ENCODE peak calls at places on chromosomes 3 and 15, in ten cellular contexts. X is body of pancreas, T is A549, M is ovary, N is neural progenitor cell, S is upper lobe of right lung, H is BE2C, Z is tibial nerve, B is pancreas, F is left ventricle myocardium inferior. Y is an unnamed sample. For H3K4me1, the result is how much of the 10 kb centered on the place peaks cover.

GRCh38 chr3:21152555-21152954 is 598.5 kb downstream of the ZNF385D start:
- DNase-seq in F (no peak), X (no peak), M (no peak), B (no peak), N (no peak), T (no peak), S (no peak), H (no peak), Z (no peak), Y (no peak)

GRCh38 chr3:38353151-38353550 is 6.6 kb downstream of the XYLB start:
- DNase-seq in Z (no peak), N (no peak), T (no peak), F (no peak), X (no peak), S (no peak), H (no peak), B (no peak), M (no peak), Y (no peak)

GRCh38 chr15:52257734-52258062 is 37.9 kb downstream of the MYO5C start:
- DNase-seq in F (no peak), Z (no peak), S (no peak), B (no peak), H (peak), N (peak), T (no peak), X (no peak), M (no peak), Y (no peak)

GRCh38 chr3:36868614-36869436 is 76.0 kb downstream of the TRANK1 start:
- DNase-seq in N (peak), X (peak), M (peak), S (no peak), B (peak), Z (peak), F (no peak), H (peak), T (peak), Y (no peak)

GRCh38 chr15:65213241-65213640 is 2.0 kb upstream of the CILP start:
- DNase-seq in H (no peak), F (no peak), Z (no peak), M (no peak), X (no peak), T (no peak), S (no peak), B (no peak), N (no peak), Y (no peak)

GRCh38 chr15:67126551-67127333 is 61.3 kb downstream of the SMAD3 start:
- DNase-seq in N (no peak), M (no peak), X (peak), H (no peak), F (no peak), Z (no peak), S (no peak), B (no peak), T (no peak), Y (no peak)

GRCh38 chr3:115825046-115825445 is 201.7 kb downstream of the GAP43 start:
- DNase-seq in F (no peak), S (no peak), X (no peak), N (no peak), T (no peak), B (no peak), M (no peak), H (no peak), Z (no peak), Y (no peak)

GRCh38 chr3:191774485-191774884 is 313.5 kb downstream of the PYDC2 start:
- DNase-seq in M (no peak), N (no peak), B (no peak), X (no peak), T (peak), H (no peak), S (no peak), F (no peak), Z (no peak), Y (no peak)

GRCh38 chr3:122310361-122310760 is 14.7 kb upstream of the CSTA start:
- DNase-seq in T (no peak), Z (no peak), N (no peak), F (no peak), S (no peak), M (no peak), H (no peak), B (no peak), X (peak), Y (no peak)

GRCh38 chr3:149247025-149247710 is 25.5 kb upstream of the CP start:
- DNase-seq in N (no peak), X (no peak), Z (no peak), F (no peak), M (no peak), S (no peak), B (no peak), H (no peak), T (no peak), Y (no peak)

GRCh38 chr3:69095636-69096035 is 10.9 kb downstream of the ARL6IP5 start:
- DNase-seq in X (no peak), N (no peak), M (no peak), T (no peak), S (no peak), Z (no peak), H (no peak), B (no peak), F (no peak), Y (no peak)

GRCh38 chr15:88257311-88257901 is 867 bp upstream of the NTRK3 start:
- DNase-seq in Z (no peak), X (no peak), F (no peak), B (no peak), N (peak), M (no peak), H (peak), T (no peak), S (peak), Y (no peak)

GRCh38 chr3:171542976-171543375 is 82.8 kb upstream of the TNIK start:
- DNase-seq in N (no peak), M (no peak), S (no peak), B (no peak), Z (no peak), F (no peak), X (no peak), H (no peak), T (no peak), Y (no peak)

GRCh38 chr3:144031938-144032337 is 60.3 kb downstream of the DIPK2A start:
- DNase-seq in B (peak), T (no peak), X (peak), H (no peak), Z (no peak), M (peak), S (no peak), F (peak), N (peak), Y (no peak)

GRCh38 chr15:65333863-65334262 is 29.4 kb downstream of the RNU5B-1 start:
- DNase-seq in T (no peak), X (no peak), B (no peak), S (no peak), M (no peak), F (no peak), H (peak), Z (no peak), N (peak), Y (peak)

GRCh38 chr3:157127831-157128767 is 31.8 kb downstream of the CCNL1 start:
- DNase-seq in F (no peak), T (peak), H (peak), S (peak), N (no peak), Z (no peak), B (peak), M (peak), X (peak), Y (no peak)

GRCh38 chr3:121488628-121489027 is 57.2 kb downstream of the POLQ start:
- DNase-seq in H (no peak), X (no peak), T (no peak), B (no peak), F (no peak), M (no peak), Z (no peak), N (peak), S (no peak), Y (no peak)

GRCh38 chr3:181847276-181847675 is 135.6 kb downstream of the SOX2 start:
- DNase-seq in N (no peak), T (no peak), F (no peak), H (no peak), B (no peak), M (no peak), S (no peak), Z (no peak), X (no peak), Y (no peak)

GRCh38 chr15:58015565-58015964 is 49.9 kb downstream of the ALDH1A2 start:
- DNase-seq in N (no peak), T (no peak), M (no peak), S (no peak), B (no peak), F (no peak), H (no peak), Z (no peak), X (no peak), Y (no peak)

GRCh38 chr15:37788330-37788729 is 146.1 kb upstream of the TMCO5A start:
- DNase-seq in M (no peak), Z (no peak), N (no peak), S (no peak), H (no peak), T (no peak), F (no peak), B (no peak), X (no peak), Y (no peak)

GRCh38 chr15:37788767-37789391 is 145.6 kb upstream of the TMCO5A start:
- DNase-seq in Z (no peak), F (no peak), T (no peak), H (no peak), S (no peak), X (no peak), N (no peak), M (no peak), B (no peak), Y (no peak)

GRCh38 chr15:37789881-37790280 is 144.6 kb upstream of the TMCO5A start:
- DNase-seq in X (no peak), Z (no peak), T (no peak), S (no peak), N (no peak), M (no peak), F (no peak), B (no peak), H (no peak), Y (no peak)

GRCh38 chr15:37791693-37792092 is 142.7 kb upstream of the TMCO5A start:
- DNase-seq in X (no peak), T (no peak), F (no peak), Z (no peak), H (no peak), M (no peak), B (no peak), N (no peak), S (no peak), Y (no peak)

DNA sequence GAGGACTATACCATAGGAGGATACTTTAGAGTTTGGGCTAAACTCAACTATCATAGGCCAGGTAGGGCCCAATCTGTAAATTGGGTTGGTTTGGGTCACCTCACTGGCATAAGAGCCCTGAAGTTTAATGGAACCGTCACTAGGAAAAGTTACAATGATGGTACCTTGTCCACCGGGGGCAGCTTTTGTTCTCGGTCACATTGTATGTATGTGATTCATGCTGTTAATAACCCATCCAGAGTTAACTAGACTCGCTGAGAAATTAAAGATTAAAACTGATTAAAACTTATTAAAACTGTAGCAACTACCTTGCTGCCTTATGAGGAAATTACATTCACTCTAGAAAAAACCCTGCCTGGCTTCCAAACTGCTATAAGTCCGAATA is 145.1 kb upstream of the TMCO5A start:
- DNase-seq in B (no peak), T (no peak), N (no peak), X (no peak), Z (no peak), H (no peak), S (no peak), M (no peak), F (no peak), Y (no peak)
- TF ChIP-seq CTCF in B (no peak), T (no peak), N (no peak), X (no peak), Z (no peak), H (peak), S (no peak), M (no peak), F (no peak), Y (no peak)

DNA sequence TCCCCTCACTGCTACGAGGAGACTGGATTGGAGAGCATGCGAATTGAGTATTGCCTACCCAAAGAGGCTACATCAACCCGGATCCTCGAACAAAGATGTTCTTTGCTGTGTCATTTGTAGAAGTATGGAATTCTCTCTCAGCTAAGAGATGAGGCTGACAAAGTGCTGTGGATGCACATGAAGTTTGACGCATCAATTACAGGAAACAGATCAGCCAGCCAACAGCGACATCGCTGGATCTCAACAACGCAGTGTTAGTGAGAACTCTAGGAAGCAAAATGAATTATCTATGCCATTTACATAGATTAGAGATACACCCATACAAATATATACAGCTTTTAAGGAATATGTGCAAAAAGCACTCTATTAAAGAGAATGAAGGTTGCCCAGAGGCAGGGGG is 160.6 kb upstream of the RGMA start:
- DNase-seq in X (no peak), F (no peak), M (no peak), S (no peak), T (no peak), N (no peak), H (no peak), B (no peak), Z (no peak), Y (no peak)
- H3K4me1 ChIP-seq in X (under half), F (under half), M (under half), S (under half), T (under half), N (under half), H (under half), B (under half), Z (under half), Y (under half)

DNA sequence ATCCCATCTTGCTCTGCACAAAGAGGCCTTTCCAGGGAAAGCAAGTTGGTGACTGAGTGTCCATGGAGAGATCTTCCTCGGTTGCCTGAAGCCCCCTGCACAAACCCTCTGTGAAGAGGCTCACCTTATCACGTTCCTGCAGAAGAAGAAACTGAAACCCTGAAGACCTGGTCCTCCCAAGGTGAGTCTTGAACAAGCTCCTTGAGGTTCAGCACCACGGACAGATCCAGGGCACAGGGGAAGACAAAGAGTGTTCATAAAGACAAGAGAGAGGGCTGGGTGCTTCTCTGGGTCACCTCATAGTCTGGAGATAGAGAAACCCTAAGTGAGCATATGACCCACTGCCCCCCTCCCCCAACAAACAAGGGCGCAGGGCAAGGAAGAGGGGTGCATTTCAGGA is 21.7 kb upstream of the TBC1D21 start:
- DNase-seq in X (peak), Z (peak), N (peak), F (no peak), T (no peak), B (peak), M (no peak), S (no peak), H (no peak), Y (peak)
- H3K4me3 ChIP-seq in X (no peak), Z (no peak), N (no peak), F (no peak), T (no peak), B (no peak), M (no peak), S (no peak), H (no peak), Y (no peak)

DNA sequence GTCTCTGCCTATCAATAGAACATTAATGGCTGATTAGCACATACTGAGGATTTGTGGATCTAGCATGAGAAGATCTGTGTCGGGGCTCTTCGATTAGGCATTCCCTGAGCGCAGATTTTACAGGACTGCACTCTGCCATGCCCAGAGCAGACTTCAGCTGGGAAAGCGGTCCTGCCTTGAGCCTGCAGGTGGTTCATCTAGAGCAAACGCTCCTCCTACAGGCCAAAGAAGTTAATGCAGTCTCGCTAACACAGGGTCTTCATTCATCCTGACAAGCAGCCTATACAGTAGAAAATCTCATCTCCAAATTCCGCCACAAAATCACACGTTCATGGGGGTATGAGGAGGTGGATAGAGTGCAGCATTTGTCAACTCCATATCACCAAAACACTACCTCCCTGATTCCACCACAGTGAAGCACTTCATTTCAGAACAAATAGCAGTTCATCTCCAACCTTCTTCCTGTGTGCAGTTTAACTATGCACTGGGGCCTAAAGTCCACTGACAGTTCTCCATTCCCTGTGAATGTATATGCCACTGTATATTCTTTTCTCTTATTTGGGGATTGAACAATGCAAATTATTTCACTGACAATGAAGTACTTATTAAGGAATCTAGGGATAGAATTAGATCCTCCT is 405.8 kb downstream of the IGSF11 start:
- DNase-seq in M (peak), X (peak), Z (peak), H (peak), N (peak), B (peak), S (no peak), T (peak), F (peak), Y (peak)
- TF ChIP-seq CTCF in M (no peak), X (peak), Z (peak), H (peak), N (peak), B (peak), S (peak), T (peak), F (peak), Y (peak)

GRCh38 chr3:195891431-195892104 is 16.8 kb downstream of the TNK2 start:
- DNase-seq in B (no peak), T (no peak), M (no peak), H (no peak), X (no peak), Z (no peak), S (no peak), F (no peak), N (no peak), Y (peak)
- H3K4me1 ChIP-seq in B (under half), T (under half), M (under half), H (under half), X (under half), Z (under half), S (under half), F (half or more), N (half or more), Y (under half)

Y was measured in mucosa of descending colon.